ENCODE peak calls at places on chromosome 19, in eight cellular contexts. I is activated B cell treated with CpG ODN at 0.5 μM for 24 hours, D is T-helper 9 cell, K is SHP77, U is left colon, R is sciatic nerve, N is hypothalamus, E is ACHN. P is an unnamed sample.
A peak's percentile ranks its signal among the peaks of the same experiment; 100 is the strongest.

GRCh38 chr19:33905937-33906577 is 109.4 kb downstream of the KCTD15 start:
- DNase-seq in R (peak; percentile 76), D (no peak), K (no peak), U (peak; percentile 83), I (peak; percentile 16), N (no peak), E (no peak), P (peak; percentile 86)

GRCh38 chr19:58350871-58351557 is 2.3 kb downstream of the A1BG start:
- DNase-seq in R (no peak), D (no peak), U (no peak), K (no peak), N (no peak), I (no peak), E (no peak), P (no peak)

GRCh38 chr19:18594096-18594823 is 5.7 kb downstream of the REX1BD start:
- DNase-seq in R (peak; percentile 86), K (peak; percentile 67), U (peak; percentile 77), E (peak; percentile 78), I (peak; percentile 75), D (peak; percentile 73), N (no peak), P (peak; percentile 80)

GRCh38 chr19:41705393-41706174 is 2.8 kb upstream of the CEACAM5 start:
- DNase-seq in N (no peak), D (peak; percentile 29), K (no peak), E (peak; percentile 46), U (peak; percentile 73), I (peak; percentile 16), R (peak; percentile 56), P (no peak)

GRCh38 chr19:51706296-51706695 is 13.2 kb downstream of the SPACA6 start:
- DNase-seq in E (no peak), K (no peak), I (no peak), U (no peak), N (no peak), R (no peak), D (no peak), P (no peak)

GRCh38 chr19:53772943-53773342 is 51.2 kb downstream of the NLRP12 start:
- DNase-seq in I (no peak), K (peak; percentile 54), U (peak; percentile 36), N (no peak), E (peak; percentile 42), D (peak; percentile 30), R (no peak), P (peak; percentile 44)

GRCh38 chr19:18469245-18470107 is 31.5 kb upstream of the ISYNA1 start:
- DNase-seq in E (peak; percentile 87), U (peak; percentile 79), D (peak; percentile 63), K (peak; percentile 67), I (peak; percentile 44), R (peak; percentile 82), N (no peak), P (peak; percentile 72)

GRCh38 chr19:50639121-50640112 is at the start of gene SYT3:
- DNase-seq in U (peak; percentile 28), D (no peak), R (no peak), N (no peak), I (peak; percentile 21), K (no peak), E (peak; percentile 48), P (peak; percentile 48)

P was measured in stomach.